ENCODE peak calls at places on chromosomes 11 and 22, in ten cellular contexts. One of them, this sample, is unnamed.
A peak's percentile ranks its signal among the peaks of the same experiment; 100 is the strongest.

GRCh38 chr11:746289-747175 is 732 bp upstream of the TALDO1 start:
- DNase-seq in HFF-Myc: no peak
- DNase-seq in dorsolateral prefrontal cortex: peak; percentile 58
- DNase-seq in neural progenitor cell: peak; percentile 72
- DNase-seq in epithelial cell of esophagus: peak; percentile 38
- DNase-seq in pancreas: no peak
- DNase-seq in heart left ventricle: no peak
- DNase-seq in CD4-positive, alpha-beta T cell: peak; percentile 15
- DNase-seq in esophagus squamous epithelium: no peak
- DNase-seq in CD8-positive, alpha-beta T cell: peak; percentile 42
- DNase-seq in this sample: peak; percentile 60

GRCh38 chr11:59866397-59866796 is at the start of gene TCN1:
- DNase-seq in dorsolateral prefrontal cortex: no peak
- DNase-seq in pancreas: no peak
- DNase-seq in CD4-positive, alpha-beta T cell: no peak
- DNase-seq in CD8-positive, alpha-beta T cell: no peak
- DNase-seq in heart left ventricle: no peak
- DNase-seq in HFF-Myc: no peak
- DNase-seq in epithelial cell of esophagus: peak; percentile 84
- DNase-seq in neural progenitor cell: no peak
- DNase-seq in esophagus squamous epithelium: no peak
- DNase-seq in this sample: no peak

GRCh38 chr11:119339581-119340334 is 925 bp downstream of the C1QTNF5 start:
- DNase-seq in esophagus squamous epithelium: no peak
- DNase-seq in CD4-positive, alpha-beta T cell: no peak
- DNase-seq in HFF-Myc: no peak
- DNase-seq in CD8-positive, alpha-beta T cell: peak; percentile 26
- DNase-seq in pancreas: peak; percentile 64
- DNase-seq in neural progenitor cell: peak; percentile 94
- DNase-seq in epithelial cell of esophagus: peak; percentile 29
- DNase-seq in heart left ventricle: peak; percentile 85
- DNase-seq in dorsolateral prefrontal cortex: no peak
- DNase-seq in this sample: peak; percentile 98

GRCh38 chr11:68687986-68688385 is 3.6 kb downstream of the GAL start:
- DNase-seq in esophagus squamous epithelium: no peak
- DNase-seq in CD4-positive, alpha-beta T cell: no peak
- DNase-seq in dorsolateral prefrontal cortex: no peak
- DNase-seq in heart left ventricle: no peak
- DNase-seq in epithelial cell of esophagus: no peak
- DNase-seq in CD8-positive, alpha-beta T cell: no peak
- DNase-seq in HFF-Myc: no peak
- DNase-seq in neural progenitor cell: no peak
- DNase-seq in pancreas: no peak
- DNase-seq in this sample: no peak

GRCh38 chr22:38843201-38843715 is 570 bp downstream of the NPTXR start:
- DNase-seq in pancreas: no peak
- DNase-seq in esophagus squamous epithelium: no peak
- DNase-seq in HFF-Myc: no peak
- DNase-seq in epithelial cell of esophagus: peak; percentile 63
- DNase-seq in heart left ventricle: peak; percentile 37
- DNase-seq in dorsolateral prefrontal cortex: no peak
- DNase-seq in CD8-positive, alpha-beta T cell: peak; percentile 62
- DNase-seq in CD4-positive, alpha-beta T cell: peak; percentile 23
- DNase-seq in neural progenitor cell: peak; percentile 89
- DNase-seq in this sample: peak; percentile 98

GRCh38 chr11:70328556-70328955 is 58.1 kb downstream of the PPFIA1 start:
- DNase-seq in pancreas: no peak
- DNase-seq in esophagus squamous epithelium: no peak
- DNase-seq in CD4-positive, alpha-beta T cell: no peak
- DNase-seq in neural progenitor cell: no peak
- DNase-seq in heart left ventricle: no peak
- DNase-seq in dorsolateral prefrontal cortex: no peak
- DNase-seq in CD8-positive, alpha-beta T cell: no peak
- DNase-seq in HFF-Myc: no peak
- DNase-seq in epithelial cell of esophagus: no peak
- DNase-seq in this sample: no peak

GRCh38 chr11:64064374-64065140 is 28.8 kb downstream of the FLRT1 start:
- DNase-seq in CD4-positive, alpha-beta T cell: no peak
- DNase-seq in epithelial cell of esophagus: peak; percentile 60
- DNase-seq in HFF-Myc: no peak
- DNase-seq in dorsolateral prefrontal cortex: no peak
- DNase-seq in neural progenitor cell: no peak
- DNase-seq in pancreas: no peak
- DNase-seq in esophagus squamous epithelium: no peak
- DNase-seq in heart left ventricle: no peak
- DNase-seq in CD8-positive, alpha-beta T cell: no peak
- DNase-seq in this sample: no peak

GRCh38 chr22:25972397-25972796 is 196.9 kb upstream of the SEZ6L start:
- DNase-seq in neural progenitor cell: no peak
- DNase-seq in heart left ventricle: no peak
- DNase-seq in pancreas: no peak
- DNase-seq in CD4-positive, alpha-beta T cell: no peak
- DNase-seq in epithelial cell of esophagus: no peak
- DNase-seq in dorsolateral prefrontal cortex: no peak
- DNase-seq in esophagus squamous epithelium: no peak
- DNase-seq in HFF-Myc: no peak
- DNase-seq in CD8-positive, alpha-beta T cell: no peak
- DNase-seq in this sample: no peak

GRCh38 chr11:28146123-28146751 is 38.0 kb downstream of the METTL15 start:
- DNase-seq in neural progenitor cell: peak; percentile 10
- DNase-seq in dorsolateral prefrontal cortex: no peak
- DNase-seq in CD4-positive, alpha-beta T cell: no peak
- DNase-seq in pancreas: no peak
- DNase-seq in heart left ventricle: no peak
- DNase-seq in epithelial cell of esophagus: peak; percentile 85
- DNase-seq in esophagus squamous epithelium: no peak
- DNase-seq in HFF-Myc: peak; percentile 68
- DNase-seq in CD8-positive, alpha-beta T cell: no peak
- DNase-seq in this sample: no peak

GRCh38 chr11:76653674-76654309 is 16.8 kb downstream of the LRRC32 start:
- DNase-seq in neural progenitor cell: no peak
- DNase-seq in dorsolateral prefrontal cortex: no peak
- DNase-seq in epithelial cell of esophagus: no peak
- DNase-seq in pancreas: no peak
- DNase-seq in esophagus squamous epithelium: no peak
- DNase-seq in CD8-positive, alpha-beta T cell: no peak
- DNase-seq in CD4-positive, alpha-beta T cell: no peak
- DNase-seq in HFF-Myc: peak; percentile 56
- DNase-seq in heart left ventricle: peak; percentile 64
- DNase-seq in this sample: peak; percentile 92

DNA sequence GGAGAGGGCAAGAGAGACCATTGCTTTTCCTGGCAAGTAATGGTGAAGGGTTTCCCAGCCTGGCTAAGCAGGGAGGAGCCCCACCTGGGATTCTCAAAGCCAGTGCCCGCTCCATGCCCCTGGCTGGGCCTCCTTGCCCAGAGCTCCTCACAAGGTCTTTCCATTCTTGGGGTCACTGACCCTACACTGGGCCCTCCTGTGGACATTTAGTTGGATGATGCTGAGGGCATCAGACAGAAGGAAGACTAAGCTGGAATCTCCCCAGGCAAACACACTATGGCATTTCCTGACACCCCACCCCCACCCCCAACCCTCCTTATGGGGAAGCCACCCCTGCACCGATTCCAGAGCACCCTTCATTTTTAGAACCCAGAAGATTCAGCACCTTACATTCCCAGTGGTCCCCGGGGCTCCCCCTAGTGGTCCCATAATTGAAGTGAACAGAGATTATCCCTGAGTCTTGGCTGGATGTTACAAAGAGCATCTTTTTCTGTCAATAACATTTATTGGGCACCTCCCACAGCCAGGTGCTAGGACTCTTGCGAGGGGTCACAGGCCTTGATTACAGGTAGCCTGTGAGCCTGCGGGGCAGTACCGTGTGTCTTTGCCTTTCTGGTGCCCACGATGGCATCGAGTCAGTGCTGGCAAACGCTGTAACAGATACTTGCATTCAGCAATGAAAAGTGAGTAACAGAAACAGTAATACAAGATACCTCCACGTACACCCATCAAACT is 548.5 kb downstream of the BUD13 start:
- DNase-seq in neural progenitor cell: peak; percentile 63
- DNase-seq in dorsolateral prefrontal cortex: peak; percentile 56
- DNase-seq in esophagus squamous epithelium: no peak
- DNase-seq in pancreas: no peak
- DNase-seq in CD4-positive, alpha-beta T cell: no peak
- DNase-seq in epithelial cell of esophagus: peak; percentile 16
- DNase-seq in CD8-positive, alpha-beta T cell: no peak
- DNase-seq in heart left ventricle: peak; percentile 36
- DNase-seq in HFF-Myc: peak; percentile 1
- DNase-seq in this sample: peak; percentile 86
- TF ChIP-seq CTCF in neural progenitor cell: peak; percentile 82
- TF ChIP-seq CTCF in dorsolateral prefrontal cortex: peak; percentile 43
- TF ChIP-seq CTCF in esophagus squamous epithelium: peak; percentile 42
- TF ChIP-seq CTCF in pancreas: peak; percentile 48
- TF ChIP-seq CTCF in CD4-positive, alpha-beta T cell: peak; percentile 51
- TF ChIP-seq CTCF in epithelial cell of esophagus: peak; percentile 52
- TF ChIP-seq CTCF in CD8-positive, alpha-beta T cell: peak; percentile 36
- TF ChIP-seq CTCF in heart left ventricle: peak; percentile 72
- TF ChIP-seq CTCF in HFF-Myc: peak; percentile 74
- TF ChIP-seq CTCF in this sample: peak; percentile 74

GRCh38 chr11:75040167-75040770 is 51.5 kb downstream of the NEU3 start:
- DNase-seq in dorsolateral prefrontal cortex: no peak
- DNase-seq in epithelial cell of esophagus: no peak
- DNase-seq in HFF-Myc: no peak
- DNase-seq in heart left ventricle: no peak
- DNase-seq in esophagus squamous epithelium: no peak
- DNase-seq in CD4-positive, alpha-beta T cell: no peak
- DNase-seq in pancreas: no peak
- DNase-seq in CD8-positive, alpha-beta T cell: no peak
- DNase-seq in neural progenitor cell: no peak
- DNase-seq in this sample: no peak
- TF ChIP-seq CTCF in dorsolateral prefrontal cortex: no peak
- TF ChIP-seq CTCF in epithelial cell of esophagus: no peak
- TF ChIP-seq CTCF in HFF-Myc: no peak
- TF ChIP-seq CTCF in heart left ventricle: no peak
- TF ChIP-seq CTCF in esophagus squamous epithelium: no peak
- TF ChIP-seq CTCF in CD4-positive, alpha-beta T cell: no peak
- TF ChIP-seq CTCF in pancreas: no peak
- TF ChIP-seq CTCF in CD8-positive, alpha-beta T cell: no peak
- TF ChIP-seq CTCF in neural progenitor cell: no peak
- TF ChIP-seq CTCF in this sample: no peak

GRCh38 chr22:37485006-37485713 is 1.0 kb downstream of the MFNG start:
- DNase-seq in esophagus squamous epithelium: no peak
- DNase-seq in neural progenitor cell: no peak
- DNase-seq in HFF-Myc: no peak
- DNase-seq in dorsolateral prefrontal cortex: no peak
- DNase-seq in pancreas: no peak
- DNase-seq in CD8-positive, alpha-beta T cell: peak; percentile 75
- DNase-seq in CD4-positive, alpha-beta T cell: peak; percentile 45
- DNase-seq in heart left ventricle: peak; percentile 50
- DNase-seq in epithelial cell of esophagus: no peak
- DNase-seq in this sample: peak; percentile 55

GRCh38 chr22:37487559-37487958 is 1.4 kb upstream of the MFNG start:
- DNase-seq in dorsolateral prefrontal cortex: no peak
- DNase-seq in CD8-positive, alpha-beta T cell: no peak
- DNase-seq in HFF-Myc: no peak
- DNase-seq in neural progenitor cell: no peak
- DNase-seq in esophagus squamous epithelium: no peak
- DNase-seq in pancreas: no peak
- DNase-seq in heart left ventricle: no peak
- DNase-seq in CD4-positive, alpha-beta T cell: no peak
- DNase-seq in epithelial cell of esophagus: no peak
- DNase-seq in this sample: no peak

GRCh38 chr22:37485714-37486223 is 415 bp downstream of the MFNG start:
- DNase-seq in CD4-positive, alpha-beta T cell: no peak
- DNase-seq in epithelial cell of esophagus: no peak
- DNase-seq in esophagus squamous epithelium: no peak
- DNase-seq in dorsolateral prefrontal cortex: no peak
- DNase-seq in neural progenitor cell: no peak
- DNase-seq in pancreas: no peak
- DNase-seq in CD8-positive, alpha-beta T cell: peak; percentile 32
- DNase-seq in HFF-Myc: no peak
- DNase-seq in heart left ventricle: no peak
- DNase-seq in this sample: peak; percentile 62

GRCh38 chr22:37487129-37487528 is 945 bp upstream of the MFNG start:
- DNase-seq in pancreas: no peak
- DNase-seq in dorsolateral prefrontal cortex: no peak
- DNase-seq in epithelial cell of esophagus: no peak
- DNase-seq in esophagus squamous epithelium: no peak
- DNase-seq in CD4-positive, alpha-beta T cell: no peak
- DNase-seq in neural progenitor cell: no peak
- DNase-seq in HFF-Myc: no peak
- DNase-seq in heart left ventricle: no peak
- DNase-seq in CD8-positive, alpha-beta T cell: no peak
- DNase-seq in this sample: no peak

GRCh38 chr22:37486224-37486845 is at the start of gene MFNG:
- DNase-seq in dorsolateral prefrontal cortex: peak; percentile 54
- DNase-seq in pancreas: peak; percentile 69
- DNase-seq in CD8-positive, alpha-beta T cell: peak; percentile 74
- DNase-seq in CD4-positive, alpha-beta T cell: peak; percentile 64
- DNase-seq in esophagus squamous epithelium: peak; percentile 51
- DNase-seq in HFF-Myc: no peak
- DNase-seq in neural progenitor cell: peak; percentile 91
- DNase-seq in epithelial cell of esophagus: peak; percentile 48
- DNase-seq in heart left ventricle: peak; percentile 75
- DNase-seq in this sample: peak; percentile 97
- TF ChIP-seq CTCF in dorsolateral prefrontal cortex: no peak
- TF ChIP-seq CTCF in pancreas: no peak
- TF ChIP-seq CTCF in CD8-positive, alpha-beta T cell: no peak
- TF ChIP-seq CTCF in CD4-positive, alpha-beta T cell: no peak
- TF ChIP-seq CTCF in esophagus squamous epithelium: no peak
- TF ChIP-seq CTCF in HFF-Myc: peak; percentile 11
- TF ChIP-seq CTCF in neural progenitor cell: peak; percentile 14
- TF ChIP-seq CTCF in epithelial cell of esophagus: no peak
- TF ChIP-seq CTCF in heart left ventricle: no peak
- TF ChIP-seq CTCF in this sample: peak; percentile 22

GRCh38 chr22:30386608-30386959 is 627 bp downstream of the RNF215 start:
- DNase-seq in neural progenitor cell: no peak
- DNase-seq in dorsolateral prefrontal cortex: no peak
- DNase-seq in heart left ventricle: no peak
- DNase-seq in HFF-Myc: no peak
- DNase-seq in esophagus squamous epithelium: no peak
- DNase-seq in CD4-positive, alpha-beta T cell: no peak
- DNase-seq in epithelial cell of esophagus: no peak
- DNase-seq in CD8-positive, alpha-beta T cell: no peak
- DNase-seq in pancreas: no peak
- DNase-seq in this sample: no peak

GRCh38 chr22:30385913-30386312 is 1.3 kb downstream of the RNF215 start:
- DNase-seq in CD4-positive, alpha-beta T cell: no peak
- DNase-seq in HFF-Myc: no peak
- DNase-seq in dorsolateral prefrontal cortex: no peak
- DNase-seq in CD8-positive, alpha-beta T cell: no peak
- DNase-seq in neural progenitor cell: no peak
- DNase-seq in esophagus squamous epithelium: no peak
- DNase-seq in epithelial cell of esophagus: no peak
- DNase-seq in pancreas: no peak
- DNase-seq in heart left ventricle: no peak
- DNase-seq in this sample: peak; percentile 83

GRCh38 chr22:30383061-30383460 is 4.2 kb downstream of the RNF215 start:
- DNase-seq in CD4-positive, alpha-beta T cell: no peak
- DNase-seq in HFF-Myc: no peak
- DNase-seq in epithelial cell of esophagus: no peak
- DNase-seq in heart left ventricle: no peak
- DNase-seq in CD8-positive, alpha-beta T cell: no peak
- DNase-seq in neural progenitor cell: no peak
- DNase-seq in esophagus squamous epithelium: no peak
- DNase-seq in pancreas: no peak
- DNase-seq in dorsolateral prefrontal cortex: no peak
- DNase-seq in this sample: peak; percentile 53

GRCh38 chr22:30390974-30391691 is 3.9 kb upstream of the RNF215 start:
- DNase-seq in CD4-positive, alpha-beta T cell: peak; percentile 73
- DNase-seq in neural progenitor cell: peak; percentile 75
- DNase-seq in epithelial cell of esophagus: peak; percentile 82
- DNase-seq in CD8-positive, alpha-beta T cell: peak; percentile 84
- DNase-seq in heart left ventricle: peak; percentile 34
- DNase-seq in dorsolateral prefrontal cortex: peak; percentile 81
- DNase-seq in HFF-Myc: peak; percentile 31
- DNase-seq in esophagus squamous epithelium: no peak
- DNase-seq in pancreas: peak; percentile 65
- DNase-seq in this sample: peak; percentile 92

GRCh38 chr22:30386960-30387848 is at the start of gene RNF215:
- DNase-seq in pancreas: peak; percentile 74
- DNase-seq in neural progenitor cell: peak; percentile 94
- DNase-seq in CD4-positive, alpha-beta T cell: peak; percentile 54
- DNase-seq in esophagus squamous epithelium: no peak
- DNase-seq in epithelial cell of esophagus: peak; percentile 75
- DNase-seq in CD8-positive, alpha-beta T cell: peak; percentile 71
- DNase-seq in HFF-Myc: no peak
- DNase-seq in dorsolateral prefrontal cortex: peak; percentile 88
- DNase-seq in heart left ventricle: peak; percentile 85
- DNase-seq in this sample: peak; percentile 100
- TF ChIP-seq CTCF in pancreas: peak; percentile 97
- TF ChIP-seq CTCF in neural progenitor cell: peak; percentile 94
- TF ChIP-seq CTCF in CD4-positive, alpha-beta T cell: peak; percentile 69
- TF ChIP-seq CTCF in esophagus squamous epithelium: peak; percentile 96
- TF ChIP-seq CTCF in epithelial cell of esophagus: peak; percentile 55
- TF ChIP-seq CTCF in CD8-positive, alpha-beta T cell: peak; percentile 87
- TF ChIP-seq CTCF in HFF-Myc: peak; percentile 73
- TF ChIP-seq CTCF in dorsolateral prefrontal cortex: peak; percentile 96
- TF ChIP-seq CTCF in heart left ventricle: peak; percentile 97
- TF ChIP-seq CTCF in this sample: peak; percentile 63

This sample was measured in osteoblast.